ENCODE peak calls at places on chromosomes 16 and 17, in six cellular contexts. T, L, W, J, D and K are unnamed samples.

GRCh38 chr17:27990100-27990499 is 52.4 kb upstream of the NLK start:
- DNase-seq in L (no peak), W (no peak), J (no peak), D (no peak), T (no peak), K (no peak)

GRCh38 chr16:86477642-86478041 is 32.7 kb upstream of the FOXF1 start:
- DNase-seq in T (no peak), W (no peak), J (no peak), D (no peak), L (no peak), K (no peak)

GRCh38 chr17:55990332-55991006 is 162.8 kb upstream of the ANKFN1 start:
- DNase-seq in L (no peak), W (no peak), T (no peak), D (no peak), J (no peak), K (no peak)

GRCh38 chr17:16428098-16428882 is 12.9 kb downstream of the TRPV2 start:
- DNase-seq in J (peak; percentile 51), W (peak; percentile 72), T (peak; percentile 46), L (no peak), D (no peak), K (peak; percentile 43)

GRCh38 chr16:78133919-78134318 is 34.5 kb downstream of the WWOX start:
- DNase-seq in T (no peak), J (no peak), W (no peak), L (no peak), D (no peak), K (no peak)

GRCh38 chr16:86519649-86520316 is 9.5 kb downstream of the FOXF1 start:
- DNase-seq in D (peak; percentile 37), J (peak; percentile 45), T (peak; percentile 47), L (no peak), W (peak; percentile 62), K (peak; percentile 33)

GRCh38 chr16:74726736-74727135 is 26.1 kb upstream of the MLKL start:
- DNase-seq in W (peak; percentile 28), D (no peak), J (peak; percentile 17), L (no peak), T (no peak), K (peak; percentile 65)

GRCh38 chr16:62010186-62010585 is 26.1 kb downstream of the CDH8 start:
- DNase-seq in D (no peak), W (no peak), L (no peak), T (no peak), J (no peak), K (no peak)

GRCh38 chr17:59362811-59363205 is 31.4 kb downstream of the YPEL2 start:
- DNase-seq in T (no peak), D (no peak), W (no peak), J (no peak), L (no peak), K (no peak)

GRCh38 chr16:50671644-50672260 is 9.4 kb downstream of the SNX20 start:
- DNase-seq in J (peak; percentile 46), L (no peak), D (peak; percentile 41), W (peak; percentile 50), T (peak; percentile 54), K (peak; percentile 77)

GRCh38 chr16:70428178-70428998 is 10.5 kb downstream of the ST3GAL2 start:
- DNase-seq in D (no peak), J (no peak), T (no peak), W (peak; percentile 67), L (peak; percentile 79), K (peak; percentile 99)

GRCh38 chr16:1030381-1030901 is 42.1 kb upstream of the SSTR5 start:
- DNase-seq in J (no peak), L (no peak), T (no peak), D (no peak), W (no peak), K (peak; percentile 55)

GRCh38 chr16:52964290-52964689 is 88.4 kb downstream of the CHD9NB start:
- DNase-seq in J (no peak), L (no peak), W (no peak), T (no peak), D (no peak), K (no peak)

GRCh38 chr16:69823831-69824563 is 61.9 kb downstream of the WWP2 start:
- DNase-seq in D (no peak), W (no peak), T (no peak), L (peak; percentile 51), J (no peak), K (no peak)

GRCh38 chr16:73483934-73484712 is 436.2 kb upstream of the ZFHX3 start:
- DNase-seq in W (no peak), L (no peak), J (no peak), T (no peak), D (no peak), K (no peak)

GRCh38 chr17:59347975-59348391 is 16.5 kb downstream of the YPEL2 start:
- DNase-seq in L (no peak), T (no peak), J (no peak), D (no peak), W (no peak), K (no peak)

GRCh38 chr17:66466933-66467367 is 164.5 kb downstream of the PRKCA start:
- DNase-seq in D (no peak), J (peak; percentile 39), T (no peak), L (no peak), W (no peak), K (no peak)

GRCh38 chr16:57372372-57373116 is at the start of gene CX3CL1:
- DNase-seq in D (no peak), J (no peak), T (no peak), L (no peak), W (no peak), K (peak; percentile 37)

GRCh38 chr17:4980644-4981216 is 6.7 kb downstream of the CAMTA2 start:
- DNase-seq in W (peak; percentile 83), D (peak; percentile 45), L (no peak), J (peak; percentile 39), T (peak; percentile 12), K (peak; percentile 52)

GRCh38 chr17:17681187-17681743 is at the start of gene RAI1:
- DNase-seq in L (no peak), J (peak; percentile 62), W (peak; percentile 85), T (peak; percentile 66), D (peak; percentile 63), K (peak; percentile 90)

GRCh38 chr17:40613755-40614154 is 33.9 kb downstream of the SMARCE1 start:
- DNase-seq in T (no peak), J (no peak), L (no peak), W (no peak), D (no peak), K (no peak)

GRCh38 chr16:79605999-79606398 is 5.5 kb upstream of the MAF start:
- DNase-seq in T (no peak), J (no peak), L (no peak), W (no peak), D (no peak), K (peak; percentile 76)

GRCh38 chr16:17275076-17275732 is 195.6 kb downstream of the XYLT1 start:
- DNase-seq in J (no peak), T (no peak), D (no peak), L (no peak), W (no peak), K (no peak)